ENCODE peak calls at places on chromosomes 13 and 19, in five cellular contexts. K is A549, B is IMR-90, R is GM12878, N is HepG2. C is an unnamed sample.

GRCh38 chr13:64075543-64076271 is 2660.1 kb upstream of the PCDH20 start:
- DNase-seq in B (no peak), R (no peak), K (no peak), N (peak), C (no peak)

GRCh38 chr13:50236898-50237318 is 221.7 kb downstream of the KCNRG start:
- DNase-seq in N (no peak), R (peak), B (peak), K (no peak), C (no peak)

GRCh38 chr13:73698859-73699258 is 435.3 kb downstream of the KLF12 start:
- DNase-seq in K (no peak), R (no peak), B (peak), N (no peak), C (no peak)

GRCh38 chr19:36488118-36488815 is 1.1 kb downstream of the ZNF566 start:
- DNase-seq in K (no peak), B (peak), R (no peak), N (no peak), C (no peak)

GRCh38 chr13:40059540-40060232 is 404.2 kb downstream of the COG6 start:
- DNase-seq in N (no peak), R (peak), K (no peak), B (no peak), C (no peak)

GRCh38 chr13:43397110-43397509 is 373.7 kb downstream of the DNAJC15 start:
- DNase-seq in K (no peak), N (no peak), B (peak), R (no peak), C (no peak)

GRCh38 chr13:91358384-91358776 is 10.9 kb downstream of the MIR17HG start:
- DNase-seq in K (no peak), N (no peak), B (no peak), R (no peak), C (no peak)

GRCh38 chr13:59447846-59448620 is 715.7 kb downstream of the DIAPH3 start:
- DNase-seq in K (no peak), N (peak), B (peak), R (no peak), C (no peak)

GRCh38 chr19:7179917-7180306 is 110.4 kb downstream of the ZNF557 start:
- DNase-seq in N (no peak), B (no peak), K (no peak), R (no peak), C (no peak)

GRCh38 chr19:13526552-13526951 is 20.3 kb upstream of the CACNA1A start:
- DNase-seq in R (no peak), N (no peak), B (peak), K (peak), C (no peak)

GRCh38 chr13:21051675-21052074 is 9.7 kb downstream of the LATS2 start:
- DNase-seq in B (no peak), R (no peak), N (no peak), K (no peak), C (no peak)

GRCh38 chr13:107347641-107348369 is 779.9 kb upstream of the ARGLU1 start:
- DNase-seq in N (no peak), K (no peak), B (no peak), R (no peak), C (no peak)

GRCh38 chr13:32548837-32549236 is 10.2 kb upstream of the N4BP2L2 start:
- DNase-seq in R (no peak), K (no peak), N (no peak), B (peak), C (peak)

GRCh38 chr13:30413842-30414241 is 8.5 kb upstream of the UBE2L5 start:
- DNase-seq in B (no peak), K (no peak), N (no peak), R (no peak), C (no peak)

DNA sequence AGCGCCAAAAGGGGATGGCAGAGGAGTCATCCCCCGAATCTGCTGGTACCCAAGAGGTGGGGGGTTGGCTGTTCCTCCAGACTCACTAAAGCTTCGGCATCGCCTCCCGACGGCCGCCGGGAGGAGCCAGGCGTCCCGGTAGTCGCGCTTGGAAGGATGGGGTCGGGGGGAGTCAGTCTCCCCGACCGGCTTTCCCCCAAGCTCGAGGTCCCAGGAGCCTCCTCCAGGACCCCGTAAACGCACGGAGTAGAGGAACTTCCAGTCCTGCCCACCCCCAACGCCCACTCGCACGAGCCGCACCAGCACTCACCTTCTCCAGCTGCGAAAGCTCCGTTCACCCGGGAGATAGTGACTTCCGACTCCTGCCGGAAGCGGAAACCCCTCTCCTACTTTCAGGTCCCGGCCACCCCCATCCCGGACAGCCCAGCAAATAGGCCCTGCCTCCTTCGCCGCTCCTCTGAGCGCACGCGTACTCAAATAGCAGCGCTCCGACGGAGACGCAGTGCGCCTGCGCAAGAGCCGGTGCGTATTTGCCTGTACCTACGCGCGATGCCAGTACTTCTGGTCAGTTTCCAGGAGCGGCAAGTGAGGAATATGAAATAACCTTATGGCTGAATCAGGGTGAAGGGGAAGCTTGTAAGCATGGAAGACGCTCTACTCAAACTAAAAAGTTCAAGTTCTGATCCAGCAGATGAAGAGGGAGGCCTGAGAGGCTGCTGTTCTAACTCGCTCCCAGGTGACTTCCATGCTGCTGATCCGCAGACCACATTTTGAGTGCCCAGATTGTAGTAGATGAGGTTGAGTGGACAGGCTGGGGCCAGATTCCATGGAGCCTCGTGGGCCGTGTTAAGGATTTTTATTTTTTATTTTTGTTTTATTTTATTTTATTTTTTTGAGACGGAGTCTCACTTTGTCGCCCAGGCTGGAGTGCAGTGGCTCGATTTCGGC is at the start of gene ELOF1:
- DNase-seq in B (peak), R (peak), N (peak), K (peak), C (peak)
- TF ChIP-seq POLR2A in B (peak), R (peak), N (peak), K (peak), C (peak)

DNA sequence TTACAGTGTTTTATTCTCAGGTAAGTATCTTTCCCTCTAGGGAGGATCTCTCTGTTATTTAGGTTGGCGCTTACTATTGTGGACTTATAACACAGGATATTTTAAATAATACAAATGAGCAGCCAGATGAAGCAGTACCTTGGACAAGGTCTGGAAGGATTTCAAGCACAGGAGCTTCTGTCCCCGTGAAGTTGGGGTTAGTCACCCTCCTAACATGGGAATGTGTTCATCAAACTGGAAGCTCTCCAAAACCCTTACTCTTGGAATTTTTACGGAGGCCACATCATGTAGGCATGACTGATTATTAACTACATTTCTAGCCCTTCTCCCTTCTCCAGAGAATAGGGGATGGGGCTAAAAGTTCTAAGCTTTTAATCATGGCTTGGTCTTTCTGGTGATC is 38.3 kb upstream of the SPRY2 start:
- DNase-seq in K (peak), N (no peak), R (no peak), B (peak), C (no peak)
- H3K4me2 ChIP-seq in K (peak), N (no peak), R (no peak), B (no peak), C (no peak)

GRCh38 chr19:16404396-16404795 is 67.4 kb downstream of the EPS15L1 start:
- DNase-seq in B (no peak), N (no peak), K (no peak), R (no peak), C (no peak)
- H3K27ac ChIP-seq in B (no peak), N (no peak), K (no peak), R (no peak), C (no peak)

GRCh38 chr19:45322744-45323281 is at the start of gene CKM:
- DNase-seq in N (no peak), B (no peak), R (no peak), K (no peak), C (no peak)
- TF ChIP-seq POLR2A in N (no peak), B (no peak), R (no peak), K (no peak), C (no peak)

GRCh38 chr19:1255186-1256161 is 7.1 kb downstream of the MIDN start:
- DNase-seq in R (no peak), K (no peak), B (no peak), N (no peak), C (no peak)
- H3K4me2 ChIP-seq in R (no peak), K (peak), B (no peak), N (peak), C (no peak)

GRCh38 chr13:24130134-24130792 is 30.3 kb upstream of the SPATA13 start:
- DNase-seq in K (no peak), R (no peak), B (peak), N (no peak), C (no peak)
- H3K27ac ChIP-seq in K (no peak), R (no peak), B (no peak), N (no peak), C (no peak)

GRCh38 chr19:51472607-51473006 is 5.7 kb upstream of the CEACAM18 start:
- DNase-seq in B (no peak), K (no peak), N (no peak), R (no peak), C (no peak)
- TF ChIP-seq POLR2A in B (no peak), K (no peak), N (no peak), R (no peak), C (no peak)

C was measured in endothelial cell of umbilical vein.